ENCODE peak calls at places on chromosomes 4 and X, in nine cellular contexts. H is stimulated activated CD4-positive, alpha-beta T cell treated with anti-CD3 and anti-CD28 coated beads, Interleukin-2, amount 100 ng/mL, for 24 hours; F is OCI-M1; V is HCT116; K is aorta; I is caudate nucleus; W is heart left ventricle; R is activated CD4-positive, alpha-beta T cell treated with anti-CD3 and anti-CD28 coated beads for 1 hour; U is GM23248. L is an unnamed sample.

GRCh38 chrX:50707955-50708694 is 105.9 kb downstream of the SHROOM4 start:
- DNase-seq in V (no peak), K (no peak), R (no peak), U (no peak), H (no peak), F (no peak), I (no peak), W (no peak), L (no peak)

GRCh38 chr4:121633642-121634041 is 63.1 kb downstream of the ANXA5 start:
- DNase-seq in U (no peak), R (no peak), K (no peak), V (no peak), I (no peak), H (no peak), F (no peak), W (no peak), L (no peak)

GRCh38 chrX:42797646-42798045 is 19.7 kb upstream of the PPP1R2C start:
- DNase-seq in F (no peak), U (peak), R (no peak), H (no peak), I (no peak), K (no peak), W (no peak), V (no peak), L (no peak)

GRCh38 chr4:157143365-157143764 is 67.4 kb downstream of the GLRB start:
- DNase-seq in W (no peak), I (no peak), F (peak), R (no peak), K (no peak), H (no peak), U (peak), V (no peak), L (no peak)

GRCh38 chrX:24283122-24283789 is 30.6 kb downstream of the SUPT20HL2 start:
- DNase-seq in R (no peak), U (peak), F (no peak), I (no peak), W (no peak), V (no peak), H (no peak), K (no peak), L (no peak)

GRCh38 chr4:56656346-56656643 is 24.8 kb downstream of the HOPX start:
- DNase-seq in W (peak), V (no peak), I (peak), R (no peak), K (no peak), F (no peak), U (no peak), H (peak), L (no peak)

GRCh38 chr4:187478292-187479205 is 517.0 kb upstream of the ZFP42 start:
- DNase-seq in I (no peak), V (no peak), W (no peak), U (peak), F (no peak), K (peak), R (no peak), H (no peak), L (no peak)

GRCh38 chr4:142534994-142535393 is 311.1 kb downstream of the INPP4B start:
- DNase-seq in V (no peak), K (no peak), W (no peak), F (no peak), H (no peak), I (no peak), U (peak), R (no peak), L (no peak)

GRCh38 chrX:103817502-103817901 is 14.6 kb downstream of the RAB9B start:
- DNase-seq in K (no peak), V (peak), U (peak), I (no peak), W (no peak), F (peak), H (no peak), R (no peak), L (no peak)

GRCh38 chr4:101349346-101350064 is 2.2 kb upstream of the PPP3CA start:
- DNase-seq in H (no peak), V (peak), F (no peak), U (peak), W (peak), I (peak), K (peak), R (no peak), L (no peak)

GRCh38 chr4:16900325-16900724 is 1.9 kb upstream of the LDB2 start:
- DNase-seq in K (no peak), R (no peak), U (no peak), I (no peak), W (no peak), H (no peak), V (no peak), F (no peak), L (no peak)

GRCh38 chr4:152181150-152181549 is 354.7 kb downstream of the FBXW7 start:
- DNase-seq in H (no peak), W (no peak), V (no peak), F (no peak), K (no peak), I (no peak), U (no peak), R (no peak), L (no peak)

GRCh38 chr4:146335763-146336412 is 121.5 kb downstream of the REELD1 start:
- DNase-seq in W (no peak), K (no peak), U (peak), V (no peak), R (no peak), I (no peak), F (no peak), H (no peak), L (no peak)

GRCh38 chrX:148960060-148960459 is 459.6 kb downstream of the AFF2 start:
- DNase-seq in W (no peak), R (no peak), V (no peak), H (no peak), K (no peak), I (no peak), F (no peak), U (no peak), L (no peak)

GRCh38 chr4:77481856-77482255 is 123.8 kb upstream of the CXCL13 start:
- DNase-seq in V (no peak), U (peak), F (no peak), I (no peak), R (no peak), K (no peak), H (no peak), W (no peak), L (no peak)

GRCh38 chrX:17719651-17720050 is 17.6 kb upstream of the SCML1 start:
- DNase-seq in K (no peak), H (no peak), U (no peak), R (no peak), I (no peak), W (no peak), V (no peak), F (no peak), L (no peak)

GRCh38 chr4:150375025-150375424 is 206.9 kb upstream of the MAB21L2 start:
- DNase-seq in V (no peak), K (no peak), F (no peak), I (no peak), H (no peak), U (no peak), R (no peak), W (no peak), L (no peak)

GRCh38 chr4:112379306-112379705 is 82.1 kb downstream of the ALPK1 start:
- DNase-seq in F (no peak), V (no peak), I (peak), K (no peak), W (no peak), U (no peak), H (no peak), R (no peak), L (no peak)

L was measured in C1 segment of cervical spinal cord.